ENCODE peak calls at places on chromosome 16, in seven cellular contexts. One of them, this sample, is unnamed.

GRCh38 chr16:49608801-49609200 is 235.2 kb downstream of the C16orf78 start:
- DNase-seq in HL-60: no peak
- DNase-seq in AG10803: peak; percentile 45
- DNase-seq in cardiac muscle cell: peak; percentile 75
- DNase-seq in foreskin fibroblast: peak; percentile 78
- DNase-seq in uterus: no peak
- DNase-seq in IMR-90: peak; percentile 61
- DNase-seq in this sample: peak; percentile 68

GRCh38 chr16:11619327-11619851 is 32.7 kb upstream of the LITAF start:
- DNase-seq in HL-60: no peak
- DNase-seq in AG10803: no peak
- DNase-seq in cardiac muscle cell: no peak
- DNase-seq in foreskin fibroblast: no peak
- DNase-seq in uterus: no peak
- DNase-seq in IMR-90: no peak
- DNase-seq in this sample: no peak

GRCh38 chr16:1043831-1044514 is 28.6 kb upstream of the SSTR5 start:
- DNase-seq in HL-60: no peak
- DNase-seq in AG10803: no peak
- DNase-seq in cardiac muscle cell: no peak
- DNase-seq in foreskin fibroblast: peak; percentile 19
- DNase-seq in uterus: no peak
- DNase-seq in IMR-90: no peak
- DNase-seq in this sample: no peak

GRCh38 chr16:89613101-89613953 is at the start of gene DPEP1:
- DNase-seq in HL-60: no peak
- DNase-seq in AG10803: no peak
- DNase-seq in cardiac muscle cell: no peak
- DNase-seq in foreskin fibroblast: peak; percentile 66
- DNase-seq in uterus: no peak
- DNase-seq in IMR-90: no peak
- DNase-seq in this sample: no peak

GRCh38 chr16:53773150-53773846 is 69.3 kb downstream of the FTO start:
- DNase-seq in HL-60: peak; percentile 8
- DNase-seq in AG10803: peak; percentile 83
- DNase-seq in cardiac muscle cell: peak; percentile 82
- DNase-seq in foreskin fibroblast: peak; percentile 84
- DNase-seq in uterus: no peak
- DNase-seq in IMR-90: peak; percentile 79
- DNase-seq in this sample: peak; percentile 46

GRCh38 chr16:86956437-86956836 is 360.8 kb downstream of the C16orf95 start:
- DNase-seq in HL-60: no peak
- DNase-seq in AG10803: no peak
- DNase-seq in cardiac muscle cell: no peak
- DNase-seq in foreskin fibroblast: no peak
- DNase-seq in uterus: no peak
- DNase-seq in IMR-90: no peak
- DNase-seq in this sample: no peak

GRCh38 chr16:70433456-70434103 is 5.3 kb downstream of the ST3GAL2 start:
- DNase-seq in HL-60: peak; percentile 77
- DNase-seq in AG10803: peak; percentile 85
- DNase-seq in cardiac muscle cell: no peak
- DNase-seq in foreskin fibroblast: peak; percentile 89
- DNase-seq in uterus: peak; percentile 70
- DNase-seq in IMR-90: peak; percentile 87
- DNase-seq in this sample: peak; percentile 70

GRCh38 chr16:79334127-79334526 is 266.4 kb downstream of the MAF start:
- DNase-seq in HL-60: no peak
- DNase-seq in AG10803: no peak
- DNase-seq in cardiac muscle cell: peak; percentile 24
- DNase-seq in foreskin fibroblast: no peak
- DNase-seq in uterus: no peak
- DNase-seq in IMR-90: no peak
- DNase-seq in this sample: no peak

GRCh38 chr16:71585318-71585703 is 8.4 kb upstream of the TAT start:
- DNase-seq in HL-60: no peak
- DNase-seq in AG10803: no peak
- DNase-seq in cardiac muscle cell: no peak
- DNase-seq in foreskin fibroblast: no peak
- DNase-seq in uterus: no peak
- DNase-seq in IMR-90: no peak
- DNase-seq in this sample: no peak

GRCh38 chr16:10965440-10966039 is 21.2 kb downstream of the CLEC16A start:
- DNase-seq in HL-60: no peak
- DNase-seq in AG10803: no peak
- DNase-seq in cardiac muscle cell: no peak
- DNase-seq in foreskin fibroblast: no peak
- DNase-seq in uterus: no peak
- DNase-seq in IMR-90: no peak
- DNase-seq in this sample: no peak

GRCh38 chr16:27333549-27333948 is 19.8 kb downstream of the IL4R start:
- DNase-seq in HL-60: no peak
- DNase-seq in AG10803: no peak
- DNase-seq in cardiac muscle cell: no peak
- DNase-seq in foreskin fibroblast: no peak
- DNase-seq in uterus: no peak
- DNase-seq in IMR-90: no peak
- DNase-seq in this sample: no peak

GRCh38 chr16:79562166-79562823 is 38.2 kb downstream of the MAF start:
- DNase-seq in HL-60: no peak
- DNase-seq in AG10803: no peak
- DNase-seq in cardiac muscle cell: no peak
- DNase-seq in foreskin fibroblast: no peak
- DNase-seq in uterus: no peak
- DNase-seq in IMR-90: no peak
- DNase-seq in this sample: no peak

GRCh38 chr16:1933097-1933661 is 9.8 kb downstream of the MSRB1 start:
- DNase-seq in HL-60: no peak
- DNase-seq in AG10803: no peak
- DNase-seq in cardiac muscle cell: no peak
- DNase-seq in foreskin fibroblast: no peak
- DNase-seq in uterus: no peak
- DNase-seq in IMR-90: no peak
- DNase-seq in this sample: no peak

GRCh38 chr16:56860226-56861020 is 4.6 kb upstream of the SLC12A3 start:
- DNase-seq in HL-60: no peak
- DNase-seq in AG10803: no peak
- DNase-seq in cardiac muscle cell: no peak
- DNase-seq in foreskin fibroblast: no peak
- DNase-seq in uterus: no peak
- DNase-seq in IMR-90: no peak
- DNase-seq in this sample: no peak

GRCh38 chr16:88389621-88390160 is 6.9 kb downstream of the ZNF469 start:
- DNase-seq in HL-60: no peak
- DNase-seq in AG10803: no peak
- DNase-seq in cardiac muscle cell: no peak
- DNase-seq in foreskin fibroblast: no peak
- DNase-seq in uterus: no peak
- DNase-seq in IMR-90: peak; percentile 30
- DNase-seq in this sample: no peak

GRCh38 chr16:57730771-57731730 is 4.5 kb upstream of the KATNB1 start:
- DNase-seq in HL-60: no peak
- DNase-seq in AG10803: no peak
- DNase-seq in cardiac muscle cell: no peak
- DNase-seq in foreskin fibroblast: no peak
- DNase-seq in uterus: no peak
- DNase-seq in IMR-90: no peak
- DNase-seq in this sample: no peak

GRCh38 chr16:23155445-23156049 is 6.3 kb upstream of the USP31 start:
- DNase-seq in HL-60: no peak
- DNase-seq in AG10803: peak; percentile 10
- DNase-seq in cardiac muscle cell: peak; percentile 27
- DNase-seq in foreskin fibroblast: peak; percentile 33
- DNase-seq in uterus: no peak
- DNase-seq in IMR-90: no peak
- DNase-seq in this sample: no peak
- TF ChIP-seq CTCF in HL-60: peak; percentile 43
- TF ChIP-seq CTCF in AG10803: peak; percentile 25
- TF ChIP-seq CTCF in cardiac muscle cell: peak; percentile 54
- TF ChIP-seq CTCF in foreskin fibroblast: peak; percentile 32
- TF ChIP-seq CTCF in uterus: no peak
- TF ChIP-seq CTCF in IMR-90: peak; percentile 21
- TF ChIP-seq CTCF in this sample: peak; percentile 58

GRCh38 chr16:55123652-55124051 is 193.0 kb downstream of the IRX5 start:
- DNase-seq in HL-60: no peak
- DNase-seq in AG10803: no peak
- DNase-seq in cardiac muscle cell: no peak
- DNase-seq in foreskin fibroblast: no peak
- DNase-seq in uterus: no peak
- DNase-seq in IMR-90: no peak
- DNase-seq in this sample: no peak

GRCh38 chr16:55115506-55115905 is 184.8 kb downstream of the IRX5 start:
- DNase-seq in HL-60: peak; percentile 64
- DNase-seq in AG10803: no peak
- DNase-seq in cardiac muscle cell: no peak
- DNase-seq in foreskin fibroblast: no peak
- DNase-seq in uterus: no peak
- DNase-seq in IMR-90: no peak
- DNase-seq in this sample: no peak

GRCh38 chr16:55118701-55119260 is 188.1 kb downstream of the IRX5 start:
- DNase-seq in HL-60: no peak
- DNase-seq in AG10803: no peak
- DNase-seq in cardiac muscle cell: no peak
- DNase-seq in foreskin fibroblast: no peak
- DNase-seq in uterus: no peak
- DNase-seq in IMR-90: no peak
- DNase-seq in this sample: no peak

GRCh38 chr16:55116165-55116894 is 185.7 kb downstream of the IRX5 start:
- DNase-seq in HL-60: no peak
- DNase-seq in AG10803: peak; percentile 95
- DNase-seq in cardiac muscle cell: no peak
- DNase-seq in foreskin fibroblast: peak; percentile 54
- DNase-seq in uterus: no peak
- DNase-seq in IMR-90: peak; percentile 68
- DNase-seq in this sample: no peak

GRCh38 chr16:55120408-55120807 is 189.7 kb downstream of the IRX5 start:
- DNase-seq in HL-60: no peak
- DNase-seq in AG10803: peak; percentile 57
- DNase-seq in cardiac muscle cell: peak; percentile 47
- DNase-seq in foreskin fibroblast: no peak
- DNase-seq in uterus: no peak
- DNase-seq in IMR-90: no peak
- DNase-seq in this sample: no peak
- TF ChIP-seq CTCF in HL-60: peak; percentile 6
- TF ChIP-seq CTCF in AG10803: peak; percentile 49
- TF ChIP-seq CTCF in cardiac muscle cell: no peak
- TF ChIP-seq CTCF in foreskin fibroblast: no peak
- TF ChIP-seq CTCF in uterus: no peak
- TF ChIP-seq CTCF in IMR-90: no peak
- TF ChIP-seq CTCF in this sample: peak; percentile 39

GRCh38 chr16:64253114-64253513 is 868.7 kb downstream of the CDH11 start:
- DNase-seq in HL-60: no peak
- DNase-seq in AG10803: no peak
- DNase-seq in cardiac muscle cell: no peak
- DNase-seq in foreskin fibroblast: no peak
- DNase-seq in uterus: no peak
- DNase-seq in IMR-90: no peak
- DNase-seq in this sample: no peak

GRCh38 chr16:64253525-64253924 is 868.3 kb downstream of the CDH11 start:
- DNase-seq in HL-60: no peak
- DNase-seq in AG10803: no peak
- DNase-seq in cardiac muscle cell: no peak
- DNase-seq in foreskin fibroblast: no peak
- DNase-seq in uterus: no peak
- DNase-seq in IMR-90: no peak
- DNase-seq in this sample: no peak

GRCh38 chr16:64250866-64251265 is 871.0 kb downstream of the CDH11 start:
- DNase-seq in HL-60: no peak
- DNase-seq in AG10803: peak; percentile 12
- DNase-seq in cardiac muscle cell: peak; percentile 20
- DNase-seq in foreskin fibroblast: peak; percentile 5
- DNase-seq in uterus: no peak
- DNase-seq in IMR-90: peak; percentile 47
- DNase-seq in this sample: no peak

GRCh38 chr16:64254443-64255367 is 867.2 kb downstream of the CDH11 start:
- DNase-seq in HL-60: no peak
- DNase-seq in AG10803: no peak
- DNase-seq in cardiac muscle cell: no peak
- DNase-seq in foreskin fibroblast: no peak
- DNase-seq in uterus: no peak
- DNase-seq in IMR-90: no peak
- DNase-seq in this sample: no peak

GRCh38 chr16:64251742-64252141 is 870.1 kb downstream of the CDH11 start:
- DNase-seq in HL-60: no peak
- DNase-seq in AG10803: no peak
- DNase-seq in cardiac muscle cell: peak; percentile 54
- DNase-seq in foreskin fibroblast: no peak
- DNase-seq in uterus: no peak
- DNase-seq in IMR-90: no peak
- DNase-seq in this sample: peak; percentile 12
- TF ChIP-seq CTCF in HL-60: no peak
- TF ChIP-seq CTCF in AG10803: no peak
- TF ChIP-seq CTCF in cardiac muscle cell: no peak
- TF ChIP-seq CTCF in foreskin fibroblast: no peak
- TF ChIP-seq CTCF in uterus: no peak
- TF ChIP-seq CTCF in IMR-90: no peak
- TF ChIP-seq CTCF in this sample: no peak

GRCh38 chr16:74186589-74186988 is 110.0 kb upstream of the PSMD7 start:
- DNase-seq in HL-60: no peak
- DNase-seq in AG10803: peak; percentile 47
- DNase-seq in cardiac muscle cell: no peak
- DNase-seq in foreskin fibroblast: peak; percentile 66
- DNase-seq in uterus: no peak
- DNase-seq in IMR-90: peak; percentile 48
- DNase-seq in this sample: no peak
- TF ChIP-seq CTCF in HL-60: no peak
- TF ChIP-seq CTCF in AG10803: no peak
- TF ChIP-seq CTCF in cardiac muscle cell: no peak
- TF ChIP-seq CTCF in foreskin fibroblast: no peak
- TF ChIP-seq CTCF in uterus: no peak
- TF ChIP-seq CTCF in IMR-90: no peak
- TF ChIP-seq CTCF in this sample: no peak

GRCh38 chr16:73058616-73059409 is 10.9 kb upstream of the ZFHX3 start:
- DNase-seq in HL-60: no peak
- DNase-seq in AG10803: peak; percentile 60
- DNase-seq in cardiac muscle cell: peak; percentile 72
- DNase-seq in foreskin fibroblast: peak; percentile 71
- DNase-seq in uterus: peak; percentile 51
- DNase-seq in IMR-90: peak; percentile 43
- DNase-seq in this sample: peak; percentile 76

GRCh38 chr16:73056383-73056782 is 8.5 kb upstream of the ZFHX3 start:
- DNase-seq in HL-60: no peak
- DNase-seq in AG10803: no peak
- DNase-seq in cardiac muscle cell: no peak
- DNase-seq in foreskin fibroblast: no peak
- DNase-seq in uterus: no peak
- DNase-seq in IMR-90: no peak
- DNase-seq in this sample: no peak

GRCh38 chr16:73058221-73058615 is 10.3 kb upstream of the ZFHX3 start:
- DNase-seq in HL-60: no peak
- DNase-seq in AG10803: peak; percentile 54
- DNase-seq in cardiac muscle cell: peak; percentile 59
- DNase-seq in foreskin fibroblast: peak; percentile 81
- DNase-seq in uterus: peak; percentile 57
- DNase-seq in IMR-90: no peak
- DNase-seq in this sample: peak; percentile 54

GRCh38 chr16:73056911-73057310 is 9.0 kb upstream of the ZFHX3 start:
- DNase-seq in HL-60: no peak
- DNase-seq in AG10803: no peak
- DNase-seq in cardiac muscle cell: no peak
- DNase-seq in foreskin fibroblast: no peak
- DNase-seq in uterus: no peak
- DNase-seq in IMR-90: no peak
- DNase-seq in this sample: no peak

GRCh38 chr16:73057369-73058210 is 9.7 kb upstream of the ZFHX3 start:
- DNase-seq in HL-60: no peak
- DNase-seq in AG10803: no peak
- DNase-seq in cardiac muscle cell: peak; percentile 61
- DNase-seq in foreskin fibroblast: peak; percentile 65
- DNase-seq in uterus: peak; percentile 54
- DNase-seq in IMR-90: no peak
- DNase-seq in this sample: peak; percentile 66
- TF ChIP-seq CTCF in HL-60: no peak
- TF ChIP-seq CTCF in AG10803: peak; percentile 16
- TF ChIP-seq CTCF in cardiac muscle cell: peak; percentile 30
- TF ChIP-seq CTCF in foreskin fibroblast: peak; percentile 15
- TF ChIP-seq CTCF in uterus: peak; percentile 33
- TF ChIP-seq CTCF in IMR-90: peak; percentile 21
- TF ChIP-seq CTCF in this sample: peak; percentile 30